ENCODE peak calls at places on chromosome 5, in four cellular contexts. I, E, J and D are unnamed samples.

GRCh38 chr5:80153586-80154126 is 102.2 kb downstream of the SERINC5 start:
- DNase-seq in I (peak), E (no peak), J (no peak), D (no peak)

GRCh38 chr5:67561145-67561932 is 364.7 kb upstream of the CD180 start:
- DNase-seq in E (no peak), J (no peak), I (no peak), D (no peak)

GRCh38 chr5:117131876-117132275 is 557.3 kb upstream of the SEMA6A start:
- DNase-seq in J (no peak), E (no peak), I (no peak), D (no peak)

GRCh38 chr5:15320896-15321295 is 179.1 kb upstream of the FBXL7 start:
- DNase-seq in E (no peak), J (no peak), I (no peak), D (no peak)

GRCh38 chr5:90337449-90338052 is 72.0 kb downstream of the CETN3 start:
- DNase-seq in I (peak), E (no peak), J (no peak), D (no peak)

GRCh38 chr5:17113174-17113941 is 104.1 kb upstream of the BASP1 start:
- DNase-seq in E (no peak), J (no peak), I (no peak), D (no peak)

GRCh38 chr5:19853616-19854240 is 134.3 kb downstream of the CDH18 start:
- DNase-seq in I (no peak), J (no peak), E (no peak), D (no peak)

GRCh38 chr5:76204713-76205112 is 121.5 kb downstream of the SV2C start:
- DNase-seq in I (no peak), J (no peak), E (no peak), D (no peak)

GRCh38 chr5:35046754-35047153 is 995 bp downstream of the AGXT2 start:
- DNase-seq in E (no peak), J (no peak), I (no peak), D (no peak)

GRCh38 chr5:168300377-168301182 is 9.1 kb downstream of the WWC1 start:
- DNase-seq in I (no peak), E (no peak), J (no peak), D (no peak)

GRCh38 chr5:76175051-76175666 is 92.0 kb downstream of the SV2C start:
- DNase-seq in I (peak), E (peak), J (peak), D (peak)

GRCh38 chr5:5298068-5298633 is 124.3 kb upstream of the ICE1 start:
- DNase-seq in I (peak), E (no peak), J (no peak), D (no peak)

GRCh38 chr5:65766159-65766558 is 44.2 kb downstream of the NLN start:
- DNase-seq in I (no peak), J (no peak), E (no peak), D (no peak)

GRCh38 chr5:150289551-150290390 is at the start of gene CAMK2A:
- DNase-seq in E (peak), I (no peak), J (no peak), D (peak)

GRCh38 chr5:68898961-68899471 is 194.8 kb upstream of the SLC30A5 start:
- DNase-seq in E (no peak), J (no peak), I (no peak), D (no peak)

GRCh38 chr5:154694159-154694558 is 61.0 kb upstream of the LARP1 start:
- DNase-seq in I (no peak), E (no peak), J (no peak), D (no peak)

GRCh38 chr5:150632305-150633160 is 7.9 kb upstream of the SYNPO start:
- DNase-seq in E (no peak), J (no peak), I (no peak), D (no peak)

GRCh38 chr5:152393420-152393819 is 11.7 kb downstream of the NMUR2 start:
- DNase-seq in I (no peak), E (no peak), J (no peak), D (no peak)

GRCh38 chr5:177113566-177114424 is 19.8 kb upstream of the NSD1 start:
- DNase-seq in I (peak), E (peak), J (peak), D (peak)

GRCh38 chr5:159330131-159330530 is at the start of gene IL12B:
- DNase-seq in J (no peak), E (no peak), I (no peak), D (no peak)

GRCh38 chr5:146754621-146755020 is 123.9 kb downstream of the PPP2R2B start:
- DNase-seq in I (no peak), E (no peak), J (no peak), D (no peak)

GRCh38 chr5:136066705-136067271 is 38.0 kb downstream of the TGFBI start:
- DNase-seq in E (no peak), I (peak), J (no peak), D (no peak)

GRCh38 chr5:120873083-120873482 is 409.0 kb downstream of the PRR16 start:
- DNase-seq in J (no peak), E (no peak), I (no peak), D (no peak)

GRCh38 chr5:126422994-126423788 is at the start of gene GRAMD2B:
- DNase-seq in I (peak), E (peak), J (no peak), D (peak)

GRCh38 chr5:59709833-59710232 is 183.7 kb downstream of the PDE4D start:
- DNase-seq in J (no peak), E (no peak), I (no peak), D (no peak)

GRCh38 chr5:16550316-16550952 is 66.4 kb downstream of the RETREG1 start:
- DNase-seq in I (peak), E (peak), J (peak), D (peak)

GRCh38 chr5:72860499-72860898 is 44.0 kb downstream of the TNPO1 start:
- DNase-seq in E (no peak), I (no peak), J (no peak), D (no peak)

GRCh38 chr5:79931866-79932265 is 59.2 kb downstream of the MTX3 start:
- DNase-seq in J (no peak), I (no peak), E (no peak), D (no peak)

GRCh38 chr5:2112128-2112808 is 229.5 kb upstream of the IRX4 start:
- DNase-seq in E (no peak), I (no peak), J (no peak), D (no peak)

GRCh38 chr5:17443333-17444125 is 54.5 kb upstream of the TAF11L2 start:
- DNase-seq in I (no peak), J (no peak), E (peak), D (peak)

GRCh38 chr5:11390369-11390768 is 513.9 kb downstream of the CTNND2 start:
- DNase-seq in E (no peak), I (no peak), J (no peak), D (no peak)

GRCh38 chr5:11619339-11620028 is 284.8 kb downstream of the CTNND2 start:
- DNase-seq in J (no peak), I (peak), E (no peak), D (no peak)

GRCh38 chr5:141883184-141883947 is 5.2 kb upstream of the PCDH1 start:
- DNase-seq in J (peak), E (peak), I (no peak), D (peak)
- TF ChIP-seq ELF4 in J (no peak), E (no peak), I (no peak), D (peak)

DNA sequence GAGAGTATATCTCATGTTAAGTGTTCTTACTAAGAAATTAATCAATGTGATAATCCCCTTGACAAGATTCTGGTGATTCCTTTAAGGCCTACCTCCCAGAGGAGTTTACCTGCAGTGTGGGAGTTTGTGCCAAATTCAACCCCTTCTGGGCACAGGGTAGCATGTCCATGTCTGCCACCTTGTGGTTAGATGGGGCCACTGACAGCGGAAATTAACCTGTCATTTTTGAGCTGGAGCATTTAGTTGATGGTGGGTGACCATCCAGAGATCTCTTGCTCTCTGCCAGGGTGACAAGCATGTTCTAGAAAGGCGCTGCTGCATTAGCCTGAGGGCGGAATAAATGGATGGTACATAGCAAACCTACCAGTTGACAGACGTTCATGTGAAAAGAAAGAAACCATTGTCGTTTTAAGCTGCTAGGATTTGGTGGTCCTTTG is 132.2 kb downstream of the FBXO4 start:
- DNase-seq in I (peak), E (peak), J (peak), D (peak)
- TF ChIP-seq ELF4 in I (no peak), E (no peak), J (no peak), D (no peak)

GRCh38 chr5:102622244-102622643 is 123.4 kb upstream of the SLCO6A1 start:
- DNase-seq in J (no peak), I (no peak), E (no peak), D (no peak)
- TF ChIP-seq ELF4 in J (no peak), I (no peak), E (no peak), D (no peak)

GRCh38 chr5:96963267-96963666 is 27.4 kb downstream of the LNPEP start:
- DNase-seq in E (peak), J (peak), I (no peak), D (no peak)

GRCh38 chr5:96962540-96962991 is 26.7 kb downstream of the LNPEP start:
- DNase-seq in J (no peak), I (no peak), E (no peak), D (no peak)

GRCh38 chr5:96957125-96958041 is 21.5 kb downstream of the LNPEP start:
- DNase-seq in E (no peak), I (no peak), J (no peak), D (no peak)

GRCh38 chr5:96958977-96959376 is 23.1 kb downstream of the LNPEP start:
- DNase-seq in E (no peak), J (no peak), I (peak), D (no peak)

DNA sequence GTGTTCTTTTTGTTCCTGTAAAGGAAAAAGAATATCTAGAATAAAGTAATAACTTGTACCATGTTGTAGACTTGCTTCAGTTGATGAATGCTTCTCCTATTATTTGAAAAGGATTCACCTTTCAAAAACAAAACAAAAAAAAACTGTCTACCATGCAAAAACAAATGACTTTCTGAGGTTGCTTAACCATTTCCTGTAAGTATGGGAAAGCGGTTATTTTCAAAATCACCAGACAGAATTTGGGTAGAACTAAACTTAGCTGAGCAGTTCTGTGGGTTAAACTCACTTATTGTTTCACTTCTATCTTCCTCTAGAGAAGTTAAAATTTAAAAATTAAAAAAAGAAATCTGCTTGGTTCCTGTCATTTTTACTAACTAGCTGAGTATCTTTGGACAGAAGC is 25.2 kb downstream of the LNPEP start:
- DNase-seq in E (no peak), I (no peak), J (no peak), D (no peak)
- TF ChIP-seq ELF4 in E (no peak), I (no peak), J (no peak), D (no peak)

GRCh38 chr5:171705830-171706229 is 79.8 kb upstream of the SMIM23 start:
- DNase-seq in J (no peak), E (no peak), I (no peak), D (no peak)

GRCh38 chr5:171709930-171710329 is 75.7 kb upstream of the SMIM23 start:
- DNase-seq in E (no peak), J (no peak), I (no peak), D (no peak)

GRCh38 chr5:171706736-171707440 is 78.7 kb upstream of the SMIM23 start:
- DNase-seq in E (no peak), I (no peak), J (no peak), D (no peak)

GRCh38 chr5:171705036-171705435 is 80.6 kb upstream of the SMIM23 start:
- DNase-seq in I (no peak), E (no peak), J (no peak), D (no peak)

GRCh38 chr5:171707441-171707790 is 78.2 kb upstream of the SMIM23 start:
- DNase-seq in I (no peak), E (no peak), J (no peak), D (no peak)
- TF ChIP-seq ELF4 in I (no peak), E (no peak), J (no peak), D (no peak)

GRCh38 chr5:142618125-142618524 is 67.8 kb downstream of the FGF1 start:
- DNase-seq in E (no peak), J (no peak), I (no peak), D (no peak)
- TF ChIP-seq ELF4 in E (no peak), J (no peak), I (no peak), D (no peak)

DNA sequence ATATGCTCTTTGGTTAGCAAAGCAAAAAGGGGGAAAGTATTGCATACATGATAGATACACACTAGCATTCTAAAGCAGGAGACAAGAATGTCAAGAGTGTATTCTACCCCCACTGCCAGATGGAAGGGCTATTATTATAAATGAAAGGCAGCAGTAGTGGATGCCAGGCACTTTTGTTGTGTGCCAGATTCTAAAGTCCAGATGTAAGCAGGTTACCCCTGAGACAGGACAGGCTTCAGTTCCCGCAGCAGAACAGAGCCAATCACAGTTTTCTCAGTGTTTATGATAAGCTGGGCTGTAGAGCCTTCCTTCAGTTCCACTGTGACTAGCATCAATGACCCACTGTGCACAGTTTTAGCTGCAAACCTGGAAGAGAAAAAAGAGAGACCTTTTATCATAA is 226.6 kb upstream of the TBCA start:
- DNase-seq in I (no peak), E (no peak), J (no peak), D (no peak)
- TF ChIP-seq ELF4 in I (no peak), E (no peak), J (no peak), D (no peak)

GRCh38 chr5:133113331-133114061 is 61.7 kb downstream of the HSPA4 start:
- DNase-seq in I (no peak), E (no peak), J (no peak), D (no peak)
- TF ChIP-seq ELF4 in I (no peak), E (no peak), J (no peak), D (no peak)